ENCODE peak calls at places on chromosomes 3 and 15, in nine cellular contexts. One of them, this sample, is unnamed. For H3K9me3, the result is how much of the 10 kb centered on the place peaks cover.

GRCh38 chr15:55518009-55518408 is 10.0 kb upstream of the DNAAF4 start:
- DNase-seq in ovary: no peak
- DNase-seq in H9: no peak
- DNase-seq in fibroblast of lung: no peak
- DNase-seq in neural progenitor cell: no peak
- DNase-seq in sigmoid colon: no peak
- DNase-seq in astrocyte: no peak
- DNase-seq in lung: no peak
- DNase-seq in transverse colon: no peak
- DNase-seq in this sample: no peak

GRCh38 chr3:107870989-107871638 is 219.7 kb downstream of the CD47 start:
- DNase-seq in astrocyte: no peak
- DNase-seq in lung: no peak
- DNase-seq in fibroblast of lung: no peak
- DNase-seq in transverse colon: no peak
- DNase-seq in sigmoid colon: no peak
- DNase-seq in ovary: no peak
- DNase-seq in H9: no peak
- DNase-seq in neural progenitor cell: no peak
- DNase-seq in this sample: no peak

GRCh38 chr15:70826634-70827033 is 27.3 kb downstream of the LARP6 start:
- DNase-seq in H9: no peak
- DNase-seq in neural progenitor cell: no peak
- DNase-seq in sigmoid colon: peak
- DNase-seq in fibroblast of lung: peak
- DNase-seq in ovary: peak
- DNase-seq in astrocyte: peak
- DNase-seq in transverse colon: peak
- DNase-seq in lung: peak
- DNase-seq in this sample: no peak

GRCh38 chr3:105398407-105398806 is 31.7 kb downstream of the ALCAM start:
- DNase-seq in neural progenitor cell: no peak
- DNase-seq in astrocyte: no peak
- DNase-seq in H9: no peak
- DNase-seq in transverse colon: no peak
- DNase-seq in sigmoid colon: no peak
- DNase-seq in ovary: no peak
- DNase-seq in lung: no peak
- DNase-seq in fibroblast of lung: no peak
- DNase-seq in this sample: no peak

GRCh38 chr15:80093854-80094418 is 34.5 kb downstream of the ZFAND6 start:
- DNase-seq in transverse colon: peak
- DNase-seq in fibroblast of lung: no peak
- DNase-seq in neural progenitor cell: peak
- DNase-seq in lung: peak
- DNase-seq in astrocyte: peak
- DNase-seq in sigmoid colon: peak
- DNase-seq in H9: no peak
- DNase-seq in ovary: peak
- DNase-seq in this sample: no peak

GRCh38 chr3:16600771-16601538 is 4.3 kb downstream of the DAZL start:
- DNase-seq in neural progenitor cell: peak
- DNase-seq in lung: peak
- DNase-seq in fibroblast of lung: peak
- DNase-seq in transverse colon: peak
- DNase-seq in astrocyte: peak
- DNase-seq in H9: peak
- DNase-seq in ovary: peak
- DNase-seq in sigmoid colon: peak
- DNase-seq in this sample: peak

GRCh38 chr3:5510300-5510699 is 322.8 kb downstream of the EDEM1 start:
- DNase-seq in H9: no peak
- DNase-seq in transverse colon: no peak
- DNase-seq in ovary: no peak
- DNase-seq in neural progenitor cell: peak
- DNase-seq in lung: no peak
- DNase-seq in astrocyte: no peak
- DNase-seq in fibroblast of lung: no peak
- DNase-seq in sigmoid colon: no peak
- DNase-seq in this sample: no peak

GRCh38 chr15:100703671-100704070 is 101.3 kb downstream of the ASB7 start:
- DNase-seq in astrocyte: no peak
- DNase-seq in transverse colon: no peak
- DNase-seq in sigmoid colon: no peak
- DNase-seq in H9: no peak
- DNase-seq in neural progenitor cell: no peak
- DNase-seq in fibroblast of lung: no peak
- DNase-seq in ovary: no peak
- DNase-seq in lung: no peak
- DNase-seq in this sample: no peak

GRCh38 chr3:126034481-126035361 is 49.2 kb downstream of the SLC41A3 start:
- DNase-seq in ovary: no peak
- DNase-seq in sigmoid colon: peak
- DNase-seq in neural progenitor cell: no peak
- DNase-seq in transverse colon: no peak
- DNase-seq in H9: peak
- DNase-seq in lung: no peak
- DNase-seq in fibroblast of lung: no peak
- DNase-seq in astrocyte: peak
- DNase-seq in this sample: no peak

GRCh38 chr3:181782306-181782924 is 70.7 kb downstream of the SOX2 start:
- DNase-seq in fibroblast of lung: no peak
- DNase-seq in transverse colon: no peak
- DNase-seq in astrocyte: peak
- DNase-seq in neural progenitor cell: no peak
- DNase-seq in sigmoid colon: no peak
- DNase-seq in ovary: no peak
- DNase-seq in H9: no peak
- DNase-seq in lung: no peak
- DNase-seq in this sample: no peak

GRCh38 chr3:126945891-126946290 is 37.0 kb upstream of the PLXNA1 start:
- DNase-seq in transverse colon: no peak
- DNase-seq in astrocyte: no peak
- DNase-seq in lung: no peak
- DNase-seq in neural progenitor cell: no peak
- DNase-seq in ovary: no peak
- DNase-seq in fibroblast of lung: no peak
- DNase-seq in H9: no peak
- DNase-seq in sigmoid colon: peak
- DNase-seq in this sample: no peak

GRCh38 chr3:119579366-119580147 is at the start of gene ADPRH:
- DNase-seq in H9: peak
- DNase-seq in sigmoid colon: peak
- DNase-seq in neural progenitor cell: peak
- DNase-seq in transverse colon: peak
- DNase-seq in astrocyte: peak
- DNase-seq in lung: peak
- DNase-seq in fibroblast of lung: peak
- DNase-seq in ovary: peak
- DNase-seq in this sample: peak

GRCh38 chr15:79010278-79010677 is 65.4 kb upstream of the CTSH start:
- DNase-seq in lung: no peak
- DNase-seq in neural progenitor cell: no peak
- DNase-seq in transverse colon: no peak
- DNase-seq in astrocyte: no peak
- DNase-seq in ovary: no peak
- DNase-seq in fibroblast of lung: no peak
- DNase-seq in H9: no peak
- DNase-seq in sigmoid colon: no peak
- DNase-seq in this sample: no peak

GRCh38 chr15:70424937-70425411 is 327.3 kb upstream of the TLE3 start:
- DNase-seq in lung: no peak
- DNase-seq in sigmoid colon: no peak
- DNase-seq in neural progenitor cell: no peak
- DNase-seq in transverse colon: no peak
- DNase-seq in ovary: no peak
- DNase-seq in fibroblast of lung: no peak
- DNase-seq in astrocyte: no peak
- DNase-seq in H9: no peak
- DNase-seq in this sample: no peak

GRCh38 chr3:157088506-157089454 is 71.2 kb downstream of the CCNL1 start:
- DNase-seq in transverse colon: peak
- DNase-seq in neural progenitor cell: peak
- DNase-seq in fibroblast of lung: peak
- DNase-seq in astrocyte: peak
- DNase-seq in ovary: peak
- DNase-seq in sigmoid colon: peak
- DNase-seq in lung: peak
- DNase-seq in H9: peak
- DNase-seq in this sample: peak

GRCh38 chr3:24773798-24774197 is 279.1 kb upstream of the THRB start:
- DNase-seq in sigmoid colon: peak
- DNase-seq in lung: peak
- DNase-seq in H9: peak
- DNase-seq in ovary: no peak
- DNase-seq in neural progenitor cell: peak
- DNase-seq in fibroblast of lung: peak
- DNase-seq in astrocyte: peak
- DNase-seq in transverse colon: peak
- DNase-seq in this sample: no peak

GRCh38 chr3:181727122-181728036 is 15.7 kb downstream of the SOX2 start:
- DNase-seq in lung: no peak
- DNase-seq in H9: peak
- DNase-seq in ovary: no peak
- DNase-seq in astrocyte: peak
- DNase-seq in transverse colon: no peak
- DNase-seq in neural progenitor cell: peak
- DNase-seq in fibroblast of lung: no peak
- DNase-seq in sigmoid colon: no peak
- DNase-seq in this sample: no peak

GRCh38 chr3:187185759-187186158 is 11.5 kb upstream of the RTP1 start:
- DNase-seq in sigmoid colon: no peak
- DNase-seq in H9: peak
- DNase-seq in neural progenitor cell: peak
- DNase-seq in lung: no peak
- DNase-seq in ovary: no peak
- DNase-seq in astrocyte: no peak
- DNase-seq in fibroblast of lung: no peak
- DNase-seq in transverse colon: no peak
- DNase-seq in this sample: no peak

GRCh38 chr3:147813256-147813655 is 404.1 kb downstream of the ZIC1 start:
- DNase-seq in neural progenitor cell: no peak
- DNase-seq in astrocyte: no peak
- DNase-seq in fibroblast of lung: no peak
- DNase-seq in H9: no peak
- DNase-seq in ovary: no peak
- DNase-seq in lung: no peak
- DNase-seq in sigmoid colon: no peak
- DNase-seq in transverse colon: no peak
- DNase-seq in this sample: no peak

GRCh38 chr3:149833241-149833640 is 20.2 kb downstream of the RNF13 start:
- DNase-seq in astrocyte: no peak
- DNase-seq in fibroblast of lung: no peak
- DNase-seq in neural progenitor cell: no peak
- DNase-seq in sigmoid colon: no peak
- DNase-seq in lung: no peak
- DNase-seq in transverse colon: no peak
- DNase-seq in ovary: no peak
- DNase-seq in H9: no peak
- DNase-seq in this sample: no peak
- H3K9me3 ChIP-seq in astrocyte: under half
- H3K9me3 ChIP-seq in fibroblast of lung: under half
- H3K9me3 ChIP-seq in neural progenitor cell: under half
- H3K9me3 ChIP-seq in sigmoid colon: under half
- H3K9me3 ChIP-seq in lung: under half
- H3K9me3 ChIP-seq in transverse colon: under half
- H3K9me3 ChIP-seq in ovary: under half
- H3K9me3 ChIP-seq in H9: under half
- H3K9me3 ChIP-seq in this sample: under half

DNA sequence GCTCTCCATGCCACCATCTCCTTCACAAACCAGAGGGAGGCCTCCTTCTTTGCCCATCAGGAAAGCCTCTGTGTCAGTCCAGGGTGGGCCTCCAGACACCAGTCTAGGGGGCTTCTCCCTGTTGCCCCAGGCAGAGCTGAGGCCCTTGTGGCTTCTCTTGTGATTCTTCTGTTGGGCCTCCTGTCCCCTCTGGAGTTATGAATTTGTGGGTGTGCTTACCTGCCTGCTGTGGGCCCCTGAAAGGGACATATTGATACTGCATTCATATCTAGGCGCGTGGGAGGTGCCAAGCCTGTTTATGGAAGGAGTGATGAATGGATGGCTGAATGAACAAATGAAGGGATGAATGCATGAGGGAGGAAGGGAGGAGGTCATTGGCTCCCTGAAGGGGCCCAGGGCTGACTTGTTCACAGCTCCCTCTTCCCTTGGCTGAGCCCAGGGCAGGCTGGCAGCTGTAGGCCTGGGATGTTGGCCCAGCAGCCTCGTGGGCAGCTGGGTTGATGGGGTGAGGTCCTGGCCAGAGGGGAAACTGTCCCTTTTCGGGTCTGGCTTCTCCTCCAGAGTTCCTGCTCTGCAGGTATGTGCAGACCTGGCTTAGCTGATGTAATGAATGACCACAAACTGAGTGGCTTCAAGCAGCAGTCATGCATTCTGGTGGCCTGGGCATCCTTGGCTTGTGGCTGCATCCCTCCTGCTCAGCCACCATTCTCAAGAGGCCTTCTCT is 195.4 kb downstream of the GOLGA6L6 start:
- DNase-seq in lung: peak
- DNase-seq in sigmoid colon: peak
- DNase-seq in ovary: no peak
- DNase-seq in astrocyte: no peak
- DNase-seq in transverse colon: no peak
- DNase-seq in neural progenitor cell: no peak
- DNase-seq in H9: peak
- DNase-seq in fibroblast of lung: no peak
- DNase-seq in this sample: no peak
- H3K9me3 ChIP-seq in lung: under half
- H3K9me3 ChIP-seq in sigmoid colon: under half
- H3K9me3 ChIP-seq in ovary: under half
- H3K9me3 ChIP-seq in astrocyte: half or more
- H3K9me3 ChIP-seq in transverse colon: under half
- H3K9me3 ChIP-seq in neural progenitor cell: half or more
- H3K9me3 ChIP-seq in H9: half or more
- H3K9me3 ChIP-seq in fibroblast of lung: under half
- H3K9me3 ChIP-seq in this sample: under half

GRCh38 chr3:6915898-6916297 is 55.0 kb downstream of the GRM7 start:
- DNase-seq in astrocyte: no peak
- DNase-seq in lung: no peak
- DNase-seq in fibroblast of lung: no peak
- DNase-seq in neural progenitor cell: no peak
- DNase-seq in sigmoid colon: no peak
- DNase-seq in ovary: no peak
- DNase-seq in transverse colon: no peak
- DNase-seq in H9: no peak
- DNase-seq in this sample: no peak
- H3K9me3 ChIP-seq in astrocyte: under half
- H3K9me3 ChIP-seq in lung: under half
- H3K9me3 ChIP-seq in fibroblast of lung: under half
- H3K9me3 ChIP-seq in neural progenitor cell: under half
- H3K9me3 ChIP-seq in sigmoid colon: under half
- H3K9me3 ChIP-seq in ovary: under half
- H3K9me3 ChIP-seq in transverse colon: under half
- H3K9me3 ChIP-seq in H9: under half
- H3K9me3 ChIP-seq in this sample: under half

DNA sequence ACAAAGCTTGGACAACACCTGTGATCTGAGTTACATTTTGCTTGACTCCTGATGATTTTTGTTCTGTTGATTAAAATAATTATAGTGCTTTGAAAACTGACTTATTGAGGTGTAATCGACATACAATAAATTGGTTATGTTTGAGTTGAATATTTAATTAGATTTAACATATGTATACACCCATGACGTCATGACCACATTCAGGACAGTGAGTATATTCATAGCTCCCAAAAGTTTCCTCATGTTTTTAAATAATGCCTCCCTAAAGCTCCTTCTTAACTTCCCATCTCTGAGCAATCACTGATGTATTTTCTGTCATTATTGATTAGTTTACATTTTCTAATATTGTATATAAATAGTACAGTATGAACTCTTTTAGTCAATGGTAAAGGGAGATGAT is 801.2 kb downstream of the PDCD6IP start:
- DNase-seq in fibroblast of lung: no peak
- DNase-seq in neural progenitor cell: no peak
- DNase-seq in lung: no peak
- DNase-seq in transverse colon: no peak
- DNase-seq in astrocyte: no peak
- DNase-seq in ovary: no peak
- DNase-seq in sigmoid colon: no peak
- DNase-seq in H9: no peak
- DNase-seq in this sample: no peak
- H3K9me3 ChIP-seq in fibroblast of lung: under half
- H3K9me3 ChIP-seq in neural progenitor cell: under half
- H3K9me3 ChIP-seq in lung: under half
- H3K9me3 ChIP-seq in transverse colon: under half
- H3K9me3 ChIP-seq in astrocyte: under half
- H3K9me3 ChIP-seq in ovary: under half
- H3K9me3 ChIP-seq in sigmoid colon: under half
- H3K9me3 ChIP-seq in H9: under half
- H3K9me3 ChIP-seq in this sample: under half